ENCODE peak calls at places on chromosomes 7 and 10, in five cellular contexts. L is CD8-positive, alpha-beta T cell; Q is MCF 10A; U is nephron progenitor cell; F is GM10248. I is an unnamed sample.

GRCh38 chr7:46750321-46750865 is 829.3 kb upstream of the IGFBP3 start:
- DNase-seq in L (no peak), Q (no peak), U (no peak), F (no peak), I (no peak)

GRCh38 chr7:70566659-70567058 is 565.3 kb upstream of the GALNT17 start:
- DNase-seq in L (no peak), Q (no peak), U (no peak), F (no peak), I (no peak)

GRCh38 chr10:76034236-76035009 is 603.0 kb downstream of the LRMDA start:
- DNase-seq in L (no peak), Q (no peak), U (peak; percentile 56), F (no peak), I (no peak)

GRCh38 chr10:70722820-70723424 is 50.6 kb downstream of the ADAMTS14 start:
- DNase-seq in L (no peak), Q (peak; percentile 36), U (no peak), F (no peak), I (no peak)

GRCh38 chr10:34254596-34254995 is 560.5 kb downstream of the PARD3 start:
- DNase-seq in L (no peak), Q (peak; percentile 98), U (no peak), F (no peak), I (no peak)

GRCh38 chr7:96169439-96169838 is 152.5 kb downstream of the SLC25A13 start:
- DNase-seq in L (no peak), Q (no peak), U (no peak), F (no peak), I (no peak)

GRCh38 chr10:33290286-33291052 is 44.0 kb downstream of the NRP1 start:
- DNase-seq in L (no peak), Q (no peak), U (no peak), F (no peak), I (no peak)

GRCh38 chr7:83850037-83850619 is 201.2 kb upstream of the SEMA3E start:
- DNase-seq in L (no peak), Q (no peak), U (no peak), F (no peak), I (no peak)

GRCh38 chr7:33922820-33923219 is 17.5 kb downstream of the BMPER start:
- DNase-seq in L (no peak), Q (no peak), U (no peak), F (no peak), I (no peak)

GRCh38 chr7:82406937-82407336 is 36.6 kb downstream of the CACNA2D1 start:
- DNase-seq in L (no peak), Q (no peak), U (no peak), F (no peak), I (no peak)

GRCh38 chr7:69349291-69349690 is 249.0 kb upstream of the AUTS2 start:
- DNase-seq in L (no peak), Q (no peak), U (no peak), F (no peak), I (no peak)

GRCh38 chr7:105583061-105583460 is 1.8 kb upstream of the EFCAB10 start:
- DNase-seq in L (no peak), Q (no peak), U (no peak), F (no peak), I (no peak)

GRCh38 chr7:105578496-105578895 is 2.8 kb downstream of the EFCAB10 start:
- DNase-seq in L (no peak), Q (no peak), U (no peak), F (no peak), I (no peak)

GRCh38 chr7:105584165-105584564 is 2.9 kb upstream of the EFCAB10 start:
- DNase-seq in L (no peak), Q (no peak), U (no peak), F (no peak), I (no peak)

GRCh38 chr7:105580022-105580740 is 1.1 kb downstream of the EFCAB10 start:
- DNase-seq in L (no peak), Q (no peak), U (no peak), F (no peak), I (no peak)

GRCh38 chr7:105581066-105581811 is at the start of gene EFCAB10:
- DNase-seq in L (no peak), Q (no peak), U (peak; percentile 92), F (peak; percentile 69), I (peak; percentile 79)
- TF ChIP-seq CTCF in L (no peak), Q (no peak), U (no peak), F (no peak), I (no peak)

DNA sequence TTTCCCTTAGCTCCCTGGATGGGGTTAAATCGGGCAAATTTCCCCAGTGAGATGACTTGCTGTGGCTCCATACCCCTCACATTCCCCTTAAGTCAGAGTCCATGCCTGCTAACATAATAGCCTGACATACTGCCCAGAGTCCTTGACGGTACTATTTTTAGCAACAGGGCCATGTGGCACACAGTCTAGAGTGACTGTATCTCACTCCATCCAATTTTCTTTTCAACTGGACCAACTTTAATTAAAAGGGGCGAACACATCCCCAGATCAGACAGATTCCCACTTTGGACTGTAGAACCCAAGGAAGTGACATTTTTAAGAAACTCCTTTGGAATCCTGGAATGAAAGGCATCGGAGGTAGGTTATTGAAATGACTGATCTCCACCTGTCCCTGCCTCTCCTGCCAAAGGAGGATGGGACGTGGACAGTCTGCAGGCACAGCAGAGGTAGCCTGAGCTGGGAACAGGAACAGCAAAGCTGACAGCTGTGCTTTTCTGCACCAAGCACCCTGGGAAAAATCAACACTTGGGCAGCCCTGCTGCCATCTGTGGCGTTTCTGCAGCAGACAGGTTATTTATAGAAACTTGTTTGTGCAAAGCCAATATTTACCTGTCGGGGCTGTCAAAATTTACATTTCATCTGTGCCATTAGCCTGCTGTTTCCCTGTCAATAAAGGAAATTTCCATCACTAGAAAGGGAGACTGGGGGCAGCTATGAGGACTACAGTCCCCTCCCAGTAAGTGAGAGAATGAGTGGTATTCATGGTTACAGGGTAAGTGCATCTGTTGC is 221.5 kb upstream of the AOAH start:
- DNase-seq in L (no peak), Q (no peak), U (no peak), F (no peak), I (no peak)
- TF ChIP-seq CTCF in L (no peak), Q (no peak), U (no peak), F (no peak), I (no peak)

GRCh38 chr7:88312061-88312663 is 5.5 kb upstream of the STEAP4 start:
- DNase-seq in L (no peak), Q (no peak), U (no peak), F (no peak), I (no peak)

GRCh38 chr7:88307841-88308240 is 1.1 kb upstream of the STEAP4 start:
- DNase-seq in L (no peak), Q (no peak), U (no peak), F (no peak), I (no peak)

GRCh38 chr7:88310950-88311674 is 4.4 kb upstream of the STEAP4 start:
- DNase-seq in L (no peak), Q (no peak), U (no peak), F (no peak), I (no peak)

GRCh38 chr7:88311675-88312036 is 5.0 kb upstream of the STEAP4 start:
- DNase-seq in L (no peak), Q (no peak), U (no peak), F (no peak), I (no peak)

GRCh38 chr7:88309845-88310244 is 3.2 kb upstream of the STEAP4 start:
- DNase-seq in L (no peak), Q (no peak), U (no peak), F (no peak), I (no peak)
- TF ChIP-seq CTCF in L (no peak), Q (no peak), U (no peak), F (no peak), I (no peak)

GRCh38 chr7:142231716-142232115 is 26.1 kb downstream of the PRSS58 start:
- DNase-seq in L (no peak), Q (peak; percentile 3), U (peak; percentile 45), F (no peak), I (no peak)
- TF ChIP-seq CTCF in L (no peak), Q (no peak), U (peak; percentile 32), F (no peak), I (peak; percentile 11)

GRCh38 chr10:6518791-6519430 is 61.2 kb downstream of the PRKCQ start:
- DNase-seq in L (no peak), Q (no peak), U (no peak), F (no peak), I (peak; percentile 33)

GRCh38 chr10:6514844-6515780 is 65.0 kb downstream of the PRKCQ start:
- DNase-seq in L (no peak), Q (no peak), U (no peak), F (no peak), I (no peak)

GRCh38 chr10:6516877-6517276 is 63.2 kb downstream of the PRKCQ start:
- DNase-seq in L (no peak), Q (no peak), U (no peak), F (no peak), I (no peak)

GRCh38 chr10:6514180-6514579 is 65.9 kb downstream of the PRKCQ start:
- DNase-seq in L (no peak), Q (no peak), U (no peak), F (no peak), I (no peak)

DNA sequence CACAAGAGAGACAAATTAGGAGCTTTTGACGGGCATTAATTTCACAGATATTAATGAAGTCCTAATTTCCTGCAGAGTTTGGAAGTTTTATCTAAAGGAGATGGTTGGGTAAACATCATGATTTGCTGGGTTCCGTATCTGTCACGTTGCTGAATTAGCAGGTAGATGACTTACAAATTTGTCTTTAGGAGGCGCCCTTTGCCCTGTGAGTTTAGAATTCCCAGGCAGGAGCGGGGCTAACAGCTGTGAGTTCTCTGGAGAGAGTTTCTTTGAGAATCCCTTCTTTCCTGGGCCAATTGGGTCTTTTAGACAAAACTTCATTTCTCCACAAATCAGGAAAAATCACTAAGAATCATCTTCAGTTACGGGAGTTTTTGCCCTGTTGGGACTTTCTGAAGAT is 63.8 kb downstream of the PRKCQ start:
- DNase-seq in L (no peak), Q (no peak), U (no peak), F (no peak), I (no peak)
- TF ChIP-seq CTCF in L (no peak), Q (no peak), U (no peak), F (no peak), I (no peak)

GRCh38 chr7:100546129-100546867 is 7.3 kb downstream of the AGFG2 start:
- DNase-seq in L (no peak), Q (no peak), U (no peak), F (peak; percentile 57), I (no peak)

GRCh38 chr7:100544949-100545635 is 6.1 kb downstream of the AGFG2 start:
- DNase-seq in L (no peak), Q (peak; percentile 71), U (no peak), F (no peak), I (no peak)

GRCh38 chr7:100546868-100547800 is 8.1 kb downstream of the AGFG2 start:
- DNase-seq in L (no peak), Q (no peak), U (no peak), F (no peak), I (no peak)

GRCh38 chr7:100544386-100544785 is 5.4 kb downstream of the AGFG2 start:
- DNase-seq in L (no peak), Q (no peak), U (no peak), F (no peak), I (no peak)

GRCh38 chr7:100545636-100546128 is 6.7 kb downstream of the AGFG2 start:
- DNase-seq in L (peak; percentile 60), Q (peak; percentile 94), U (no peak), F (peak; percentile 61), I (peak; percentile 70)
- TF ChIP-seq CTCF in L (no peak), Q (no peak), U (no peak), F (no peak), I (peak; percentile 24)

GRCh38 chr10:80855348-80855971 is 317.8 kb downstream of the SH2D4B start:
- DNase-seq in L (no peak), Q (peak; percentile 22), U (peak; percentile 61), F (peak; percentile 38), I (peak; percentile 58)
- TF ChIP-seq CTCF in L (no peak), Q (peak; percentile 46), U (peak; percentile 58), F (peak; percentile 54), I (peak; percentile 59)